ENCODE peak calls at places on chromosomes 4 and X, in eight cellular contexts. One of them, this sample, is unnamed.

GRCh38 chr4:47213971-47214370 is 182.6 kb downstream of the GABRB1 start:
- DNase-seq in right lobe of liver: no peak
- DNase-seq in heart left ventricle: no peak
- DNase-seq in gastrocnemius medialis: no peak
- DNase-seq in body of pancreas: no peak
- DNase-seq in A549: no peak
- DNase-seq in IMR-90: peak
- DNase-seq in tibial nerve: no peak
- DNase-seq in this sample: no peak

GRCh38 chrX:120769576-120770341 is 105.9 kb downstream of the CT47B1 start:
- DNase-seq in A549: peak
- DNase-seq in body of pancreas: peak
- DNase-seq in gastrocnemius medialis: no peak
- DNase-seq in heart left ventricle: no peak
- DNase-seq in IMR-90: peak
- DNase-seq in tibial nerve: no peak
- DNase-seq in right lobe of liver: no peak
- DNase-seq in this sample: no peak

GRCh38 chr4:87697272-87697671 is 47.2 kb downstream of the DMP1 start:
- DNase-seq in A549: no peak
- DNase-seq in right lobe of liver: no peak
- DNase-seq in body of pancreas: no peak
- DNase-seq in gastrocnemius medialis: no peak
- DNase-seq in heart left ventricle: no peak
- DNase-seq in IMR-90: no peak
- DNase-seq in tibial nerve: no peak
- DNase-seq in this sample: no peak

GRCh38 chrX:150365953-150366911 is 3.1 kb downstream of the MAMLD1 start:
- DNase-seq in tibial nerve: peak
- DNase-seq in A549: no peak
- DNase-seq in body of pancreas: peak
- DNase-seq in right lobe of liver: peak
- DNase-seq in IMR-90: peak
- DNase-seq in heart left ventricle: peak
- DNase-seq in gastrocnemius medialis: no peak
- DNase-seq in this sample: peak

GRCh38 chr4:6343950-6344408 is 74.3 kb downstream of the WFS1 start:
- DNase-seq in IMR-90: peak
- DNase-seq in gastrocnemius medialis: no peak
- DNase-seq in heart left ventricle: no peak
- DNase-seq in A549: peak
- DNase-seq in right lobe of liver: no peak
- DNase-seq in tibial nerve: no peak
- DNase-seq in body of pancreas: peak
- DNase-seq in this sample: no peak

GRCh38 chr4:22739933-22740332 is 47.2 kb downstream of the GBA3 start:
- DNase-seq in IMR-90: no peak
- DNase-seq in right lobe of liver: no peak
- DNase-seq in tibial nerve: no peak
- DNase-seq in gastrocnemius medialis: no peak
- DNase-seq in heart left ventricle: no peak
- DNase-seq in A549: no peak
- DNase-seq in body of pancreas: no peak
- DNase-seq in this sample: no peak

GRCh38 chr4:1318488-1319213 is 28.4 kb upstream of the UVSSA start:
- DNase-seq in gastrocnemius medialis: no peak
- DNase-seq in right lobe of liver: peak
- DNase-seq in IMR-90: no peak
- DNase-seq in tibial nerve: no peak
- DNase-seq in heart left ventricle: no peak
- DNase-seq in body of pancreas: no peak
- DNase-seq in A549: no peak
- DNase-seq in this sample: no peak

GRCh38 chrX:19824603-19825002 is 62.8 kb downstream of the SH3KBP1 start:
- DNase-seq in right lobe of liver: no peak
- DNase-seq in A549: no peak
- DNase-seq in gastrocnemius medialis: no peak
- DNase-seq in IMR-90: peak
- DNase-seq in body of pancreas: no peak
- DNase-seq in heart left ventricle: no peak
- DNase-seq in tibial nerve: no peak
- DNase-seq in this sample: no peak

GRCh38 chrX:418927-419729 is 32.4 kb upstream of the PPP2R3B start:
- DNase-seq in A549: no peak
- DNase-seq in tibial nerve: no peak
- DNase-seq in right lobe of liver: no peak
- DNase-seq in heart left ventricle: no peak
- DNase-seq in body of pancreas: no peak
- DNase-seq in gastrocnemius medialis: no peak
- DNase-seq in IMR-90: no peak
- DNase-seq in this sample: peak

GRCh38 chrX:25015486-25016360 is at the start of gene ARX:
- DNase-seq in heart left ventricle: peak
- DNase-seq in right lobe of liver: no peak
- DNase-seq in IMR-90: peak
- DNase-seq in A549: peak
- DNase-seq in body of pancreas: peak
- DNase-seq in tibial nerve: no peak
- DNase-seq in gastrocnemius medialis: peak
- DNase-seq in this sample: no peak

GRCh38 chrX:47854474-47854873 is 17.8 kb downstream of the ZNF81 start:
- DNase-seq in tibial nerve: no peak
- DNase-seq in IMR-90: peak
- DNase-seq in right lobe of liver: peak
- DNase-seq in body of pancreas: peak
- DNase-seq in A549: no peak
- DNase-seq in gastrocnemius medialis: no peak
- DNase-seq in heart left ventricle: peak
- DNase-seq in this sample: no peak

GRCh38 chr4:119841361-119841760 is 212.8 kb upstream of the PDE5A start:
- DNase-seq in IMR-90: peak
- DNase-seq in right lobe of liver: no peak
- DNase-seq in body of pancreas: no peak
- DNase-seq in tibial nerve: no peak
- DNase-seq in gastrocnemius medialis: no peak
- DNase-seq in A549: no peak
- DNase-seq in heart left ventricle: no peak
- DNase-seq in this sample: no peak

GRCh38 chr4:162853788-162854187 is 312.9 kb downstream of the NAF1 start:
- DNase-seq in body of pancreas: no peak
- DNase-seq in A549: no peak
- DNase-seq in tibial nerve: no peak
- DNase-seq in gastrocnemius medialis: no peak
- DNase-seq in right lobe of liver: no peak
- DNase-seq in heart left ventricle: no peak
- DNase-seq in IMR-90: no peak
- DNase-seq in this sample: no peak

GRCh38 chr4:159401791-159402380 is 299.0 kb downstream of the RAPGEF2 start:
- DNase-seq in IMR-90: peak
- DNase-seq in gastrocnemius medialis: no peak
- DNase-seq in tibial nerve: no peak
- DNase-seq in heart left ventricle: no peak
- DNase-seq in A549: no peak
- DNase-seq in right lobe of liver: no peak
- DNase-seq in body of pancreas: no peak
- DNase-seq in this sample: no peak

GRCh38 chr4:26051278-26051677 is 137.3 kb downstream of the SMIM20 start:
- DNase-seq in A549: no peak
- DNase-seq in body of pancreas: no peak
- DNase-seq in tibial nerve: no peak
- DNase-seq in right lobe of liver: no peak
- DNase-seq in heart left ventricle: no peak
- DNase-seq in gastrocnemius medialis: no peak
- DNase-seq in IMR-90: no peak
- DNase-seq in this sample: no peak

DNA sequence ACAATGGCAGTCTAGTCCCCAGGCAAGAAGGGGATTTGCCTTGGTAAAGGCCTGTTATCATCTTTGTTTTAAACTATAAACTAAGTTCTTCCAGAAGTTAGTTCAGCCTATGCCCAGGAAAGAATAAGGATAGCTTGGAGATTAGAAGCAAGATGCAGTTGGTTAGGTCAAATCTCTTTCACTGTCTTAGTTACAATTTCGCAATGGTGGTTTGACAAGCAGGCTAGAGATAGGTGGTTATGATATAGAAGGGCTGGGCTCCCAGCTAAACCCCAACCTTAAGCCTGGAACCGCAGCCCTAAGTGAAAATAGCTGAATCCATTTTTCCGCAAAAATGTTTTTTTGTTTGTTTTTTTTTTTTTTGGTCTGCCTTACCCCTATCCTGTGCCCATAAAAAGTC is 41.8 kb upstream of the NEIL3 start:
- DNase-seq in heart left ventricle: no peak
- DNase-seq in IMR-90: no peak
- DNase-seq in A549: no peak
- DNase-seq in body of pancreas: no peak
- DNase-seq in gastrocnemius medialis: no peak
- DNase-seq in right lobe of liver: no peak
- DNase-seq in tibial nerve: no peak
- DNase-seq in this sample: no peak
- TF ChIP-seq CTCF in heart left ventricle: no peak
- TF ChIP-seq CTCF in IMR-90: no peak
- TF ChIP-seq CTCF in A549: no peak
- TF ChIP-seq CTCF in body of pancreas: no peak
- TF ChIP-seq CTCF in gastrocnemius medialis: no peak
- TF ChIP-seq CTCF in right lobe of liver: no peak
- TF ChIP-seq CTCF in tibial nerve: no peak
- TF ChIP-seq CTCF in this sample: no peak

GRCh38 chrX:21840199-21840557 is 761 bp downstream of the MBTPS2 start:
- DNase-seq in right lobe of liver: no peak
- DNase-seq in tibial nerve: no peak
- DNase-seq in IMR-90: peak
- DNase-seq in heart left ventricle: no peak
- DNase-seq in body of pancreas: no peak
- DNase-seq in gastrocnemius medialis: no peak
- DNase-seq in A549: no peak
- DNase-seq in this sample: no peak

GRCh38 chrX:21837056-21837455 is 2.4 kb upstream of the MBTPS2 start:
- DNase-seq in gastrocnemius medialis: no peak
- DNase-seq in heart left ventricle: no peak
- DNase-seq in right lobe of liver: no peak
- DNase-seq in IMR-90: no peak
- DNase-seq in body of pancreas: no peak
- DNase-seq in A549: no peak
- DNase-seq in tibial nerve: no peak
- DNase-seq in this sample: no peak

GRCh38 chrX:21843179-21843578 is 3.8 kb downstream of the MBTPS2 start:
- DNase-seq in gastrocnemius medialis: no peak
- DNase-seq in body of pancreas: no peak
- DNase-seq in IMR-90: peak
- DNase-seq in heart left ventricle: no peak
- DNase-seq in A549: no peak
- DNase-seq in tibial nerve: no peak
- DNase-seq in right lobe of liver: no peak
- DNase-seq in this sample: no peak

GRCh38 chrX:21838937-21839333 is 482 bp upstream of the MBTPS2 start:
- DNase-seq in gastrocnemius medialis: no peak
- DNase-seq in right lobe of liver: no peak
- DNase-seq in A549: no peak
- DNase-seq in body of pancreas: peak
- DNase-seq in IMR-90: peak
- DNase-seq in heart left ventricle: no peak
- DNase-seq in tibial nerve: no peak
- DNase-seq in this sample: no peak

DNA sequence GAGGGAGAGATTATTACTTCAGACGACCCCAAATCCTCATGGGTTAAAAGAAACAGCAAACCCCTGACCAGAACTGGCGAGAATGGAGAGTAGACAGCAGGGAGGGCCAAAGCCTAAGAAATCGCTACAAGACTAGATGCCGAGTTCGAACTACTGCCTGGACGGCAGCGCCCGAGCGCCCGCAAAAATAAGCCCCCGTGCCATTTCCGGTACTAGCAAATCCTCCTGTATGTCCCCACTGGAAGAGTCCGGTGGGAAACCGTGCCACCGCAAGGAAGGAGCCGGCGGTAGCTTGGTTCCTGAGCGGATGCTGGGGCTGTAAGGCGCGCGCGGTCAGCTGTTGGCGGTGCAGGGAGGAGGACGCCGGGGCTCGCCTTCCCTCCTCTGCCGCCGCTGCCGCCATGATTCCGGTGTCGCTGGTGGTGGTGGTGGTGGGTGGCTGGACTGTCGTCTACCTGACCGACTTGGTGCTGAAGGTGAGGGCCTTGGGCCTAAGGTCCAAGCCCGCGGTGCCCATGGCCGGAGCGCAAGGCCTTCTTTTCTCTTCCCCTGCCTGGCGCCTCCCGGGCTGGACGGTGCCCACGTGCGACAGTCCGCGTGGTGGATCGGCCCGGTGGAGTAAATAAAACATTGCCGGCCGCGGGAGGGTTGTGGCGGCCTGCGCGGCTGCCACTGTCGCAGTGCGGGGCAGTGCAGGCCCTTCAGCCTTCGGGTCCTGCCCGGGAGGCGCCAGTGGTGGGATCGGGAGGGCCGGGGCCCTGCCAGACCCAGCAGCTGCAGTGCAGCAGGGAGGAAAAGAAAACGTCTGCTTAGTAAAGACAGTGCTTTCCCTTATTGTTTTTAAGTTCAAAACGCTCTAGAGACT is at the start of gene MBTPS2:
- DNase-seq in tibial nerve: peak
- DNase-seq in IMR-90: peak
- DNase-seq in body of pancreas: peak
- DNase-seq in heart left ventricle: peak
- DNase-seq in gastrocnemius medialis: peak
- DNase-seq in right lobe of liver: peak
- DNase-seq in A549: peak
- DNase-seq in this sample: peak
- TF ChIP-seq POLR2A in tibial nerve: no peak
- TF ChIP-seq POLR2A in IMR-90: peak
- TF ChIP-seq POLR2A in body of pancreas: peak
- TF ChIP-seq POLR2A in heart left ventricle: no peak
- TF ChIP-seq POLR2A in gastrocnemius medialis: peak
- TF ChIP-seq POLR2A in right lobe of liver: peak
- TF ChIP-seq POLR2A in A549: peak
- TF ChIP-seq POLR2A in this sample: peak

GRCh38 chr4:8586671-8587468 is 5.7 kb upstream of the CPZ start:
- DNase-seq in body of pancreas: no peak
- DNase-seq in A549: no peak
- DNase-seq in right lobe of liver: peak
- DNase-seq in heart left ventricle: no peak
- DNase-seq in IMR-90: no peak
- DNase-seq in tibial nerve: no peak
- DNase-seq in gastrocnemius medialis: no peak
- DNase-seq in this sample: peak
- TF ChIP-seq CTCF in body of pancreas: no peak
- TF ChIP-seq CTCF in A549: peak
- TF ChIP-seq CTCF in right lobe of liver: peak
- TF ChIP-seq CTCF in heart left ventricle: no peak
- TF ChIP-seq CTCF in IMR-90: no peak
- TF ChIP-seq CTCF in tibial nerve: no peak
- TF ChIP-seq CTCF in gastrocnemius medialis: no peak
- TF ChIP-seq CTCF in this sample: no peak

DNA sequence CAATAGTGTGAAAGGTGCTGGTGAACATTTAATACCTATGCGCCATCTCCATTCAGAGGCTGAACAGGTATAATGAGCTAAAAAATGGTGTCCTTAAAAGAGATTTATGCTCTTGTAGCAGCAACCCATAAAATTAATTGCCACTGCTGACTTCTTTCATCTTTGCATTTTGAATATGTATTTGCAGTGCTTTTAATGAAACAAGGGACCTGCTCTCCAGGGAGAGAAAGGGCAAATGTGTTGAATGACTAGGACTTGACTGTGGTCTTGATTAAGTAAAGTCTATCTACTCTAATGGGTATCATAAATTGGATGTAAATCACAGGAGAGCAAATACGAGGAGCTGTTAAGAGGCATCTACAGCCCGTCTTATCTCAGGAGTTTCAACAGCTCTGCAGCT is 216.3 kb downstream of the PALLD start:
- DNase-seq in IMR-90: no peak
- DNase-seq in A549: no peak
- DNase-seq in heart left ventricle: no peak
- DNase-seq in tibial nerve: no peak
- DNase-seq in right lobe of liver: no peak
- DNase-seq in gastrocnemius medialis: no peak
- DNase-seq in body of pancreas: no peak
- DNase-seq in this sample: no peak
- TF ChIP-seq POLR2A in IMR-90: no peak
- TF ChIP-seq POLR2A in A549: no peak
- TF ChIP-seq POLR2A in heart left ventricle: no peak
- TF ChIP-seq POLR2A in tibial nerve: no peak
- TF ChIP-seq POLR2A in right lobe of liver: no peak
- TF ChIP-seq POLR2A in gastrocnemius medialis: no peak
- TF ChIP-seq POLR2A in body of pancreas: no peak
- TF ChIP-seq POLR2A in this sample: no peak

This sample was measured in sigmoid colon.